ENCODE peak calls at places on chromosomes 6 and 20, in four cellular contexts. F is adipocyte, G is amygdala, S is anterior cingulate cortex. C is an unnamed sample.

GRCh38 chr20:61353996-61354390 is 101.9 kb downstream of the CDH4 start:
- DNase-seq in F (no peak), S (no peak), G (no peak), C (no peak)

GRCh38 chr6:165245287-165245686 is 64.1 kb downstream of the C6orf118 start:
- DNase-seq in F (peak), S (peak), G (no peak), C (no peak)

GRCh38 chr6:160121558-160121957 is at the start of gene SLC22A1:
- DNase-seq in G (no peak), S (no peak), F (no peak), C (no peak)

GRCh38 chr6:167793421-167793820 is 33.3 kb upstream of the AFDN start:
- DNase-seq in S (no peak), G (no peak), F (no peak), C (no peak)

GRCh38 chr6:35694462-35694861 is 5.7 kb upstream of the FKBP5 start:
- DNase-seq in G (no peak), F (no peak), S (no peak), C (no peak)

GRCh38 chr6:163599684-163600083 is 185.2 kb downstream of the QKI start:
- DNase-seq in F (no peak), S (no peak), G (no peak), C (no peak)

GRCh38 chr6:158867381-158868121 is 48.4 kb upstream of the EZR start:
- DNase-seq in G (no peak), S (no peak), F (no peak), C (no peak)

GRCh38 chr6:104908031-104908430 is 48.3 kb upstream of the HACE1 start:
- DNase-seq in G (no peak), S (no peak), F (peak), C (no peak)

GRCh38 chr20:38680492-38681118 is 43.7 kb upstream of the SLC32A1 start:
- DNase-seq in G (no peak), F (peak), S (no peak), C (peak)

GRCh38 chr20:20136313-20136712 is 84.0 kb downstream of the CFAP61 start:
- DNase-seq in F (no peak), G (no peak), S (no peak), C (no peak)

GRCh38 chr6:18326980-18327379 is 60.2 kb upstream of the RNF144B start:
- DNase-seq in G (no peak), S (no peak), F (no peak), C (no peak)

GRCh38 chr6:4281341-4282293 is 146.2 kb upstream of the ECI2 start:
- DNase-seq in F (peak), G (peak), S (peak), C (no peak)

GRCh38 chr6:3336066-3336786 is 77.5 kb downstream of the PSMG4 start:
- DNase-seq in S (no peak), F (no peak), G (no peak), C (no peak)

GRCh38 chr6:11538049-11538798 is 675 bp downstream of the TMEM170B start:
- DNase-seq in G (no peak), F (peak), S (peak), C (peak)

GRCh38 chr6:15870354-15871043 is 207.7 kb upstream of the DTNBP1 start:
- DNase-seq in S (no peak), F (peak), G (no peak), C (peak)

GRCh38 chr6:136646377-136646776 is 96.2 kb upstream of the MAP7 start:
- DNase-seq in F (peak), G (no peak), S (no peak), C (peak)

GRCh38 chr6:2381872-2382661 is 136.7 kb upstream of the GMDS start:
- DNase-seq in G (no peak), F (no peak), S (no peak), C (no peak)

GRCh38 chr20:2539341-2539740 is 3.0 kb downstream of the TMC2 start:
- DNase-seq in G (no peak), S (no peak), F (no peak), C (no peak)

GRCh38 chr20:20547221-20547875 is 165.1 kb downstream of the RALGAPA2 start:
- DNase-seq in G (no peak), F (no peak), S (no peak), C (no peak)

GRCh38 chr6:11317885-11318771 is 85.7 kb upstream of the NEDD9 start:
- DNase-seq in S (no peak), F (peak), G (peak), C (peak)

C was measured in AG20443.